ENCODE peak calls at places on chromosome 7, in four cellular contexts. P, X, J and G are unnamed samples.
A peak's percentile ranks its signal among the peaks of the same experiment; 100 is the strongest.

GRCh38 chr7:37198906-37199485 is 249.7 kb downstream of the ELMO1 start:
- DNase-seq in P (peak; percentile 60), X (peak; percentile 81), J (peak; percentile 87), G (peak; percentile 59)

GRCh38 chr7:154912921-154913644 is 89.8 kb downstream of the PAXIP1 start:
- DNase-seq in P (no peak), X (no peak), J (no peak), G (no peak)

GRCh38 chr7:128105228-128106022 is 74.2 kb upstream of the LRRC4 start:
- DNase-seq in P (no peak), X (no peak), J (peak; percentile 66), G (no peak)

GRCh38 chr7:31864646-31865045 is 177.6 kb downstream of the PPP1R17 start:
- DNase-seq in P (no peak), X (no peak), J (no peak), G (no peak)

GRCh38 chr7:522071-522937 is 2.7 kb upstream of the PDGFA start:
- DNase-seq in P (peak; percentile 32), X (peak; percentile 65), J (no peak), G (no peak)

GRCh38 chr7:138396251-138397070 is 63.6 kb upstream of the TRIM24 start:
- DNase-seq in P (no peak), X (peak; percentile 17), J (no peak), G (no peak)

GRCh38 chr7:115676080-115676479 is 354.5 kb downstream of the TFEC start:
- DNase-seq in P (peak; percentile 66), X (peak; percentile 18), J (peak; percentile 70), G (no peak)

GRCh38 chr7:155358066-155358947 is 60.6 kb downstream of the INSIG1 start:
- DNase-seq in P (no peak), X (no peak), J (no peak), G (no peak)

GRCh38 chr7:105649727-105650381 is 68.6 kb upstream of the EFCAB10 start:
- DNase-seq in P (peak; percentile 75), X (no peak), J (peak; percentile 14), G (no peak)

GRCh38 chr7:18624436-18624835 is 128.9 kb downstream of the HDAC9 start:
- DNase-seq in P (no peak), X (no peak), J (no peak), G (no peak)

GRCh38 chr7:5525271-5526189 is 101.9 kb upstream of the TNRC18 start:
- DNase-seq in P (peak; percentile 54), X (peak; percentile 66), J (peak; percentile 82), G (no peak)

GRCh38 chr7:34187908-34188307 is 282.6 kb downstream of the BMPER start:
- DNase-seq in P (peak; percentile 44), X (no peak), J (no peak), G (no peak)

GRCh38 chr7:124310934-124311390 is 278.1 kb upstream of the TMEM229A start:
- DNase-seq in P (peak; percentile 39), X (no peak), J (no peak), G (no peak)

GRCh38 chr7:94182066-94182465 is 177.9 kb upstream of the BET1 start:
- DNase-seq in P (peak; percentile 98), X (no peak), J (no peak), G (no peak)

GRCh38 chr7:127782075-127782474 is 130.1 kb downstream of the SND1 start:
- DNase-seq in P (no peak), X (no peak), J (no peak), G (no peak)

GRCh38 chr7:159130199-159130775 is 14.4 kb downstream of the VIPR2 start:
- DNase-seq in P (no peak), X (no peak), J (no peak), G (no peak)

GRCh38 chr7:1668486-1668931 is 1.6 kb upstream of the ELFN1 start:
- DNase-seq in P (no peak), X (no peak), J (no peak), G (peak; percentile 82)

GRCh38 chr7:52758337-52758736 is 277.1 kb upstream of the POM121L12 start:
- DNase-seq in P (no peak), X (no peak), J (no peak), G (no peak)

GRCh38 chr7:17557305-17557704 is 258.9 kb downstream of the AHR start:
- DNase-seq in P (peak; percentile 21), X (no peak), J (no peak), G (no peak)

GRCh38 chr7:70177166-70177565 is 578.9 kb downstream of the AUTS2 start:
- DNase-seq in P (no peak), X (no peak), J (no peak), G (no peak)

GRCh38 chr7:107213193-107213788 is 44.5 kb downstream of the HBP1 start:
- DNase-seq in P (no peak), X (no peak), J (no peak), G (no peak)

GRCh38 chr7:151469281-151469680 is 29.3 kb upstream of the CRYGN start:
- DNase-seq in P (no peak), X (peak; percentile 69), J (no peak), G (no peak)

GRCh38 chr7:17532861-17533404 is 234.5 kb downstream of the AHR start:
- DNase-seq in P (peak; percentile 94), X (no peak), J (no peak), G (no peak)

GRCh38 chr7:66250711-66251110 is 45.6 kb downstream of the TPST1 start:
- DNase-seq in P (peak; percentile 95), X (no peak), J (no peak), G (no peak)

GRCh38 chr7:69367785-69368184 is 230.5 kb upstream of the AUTS2 start:
- DNase-seq in P (no peak), X (no peak), J (no peak), G (no peak)

DNA sequence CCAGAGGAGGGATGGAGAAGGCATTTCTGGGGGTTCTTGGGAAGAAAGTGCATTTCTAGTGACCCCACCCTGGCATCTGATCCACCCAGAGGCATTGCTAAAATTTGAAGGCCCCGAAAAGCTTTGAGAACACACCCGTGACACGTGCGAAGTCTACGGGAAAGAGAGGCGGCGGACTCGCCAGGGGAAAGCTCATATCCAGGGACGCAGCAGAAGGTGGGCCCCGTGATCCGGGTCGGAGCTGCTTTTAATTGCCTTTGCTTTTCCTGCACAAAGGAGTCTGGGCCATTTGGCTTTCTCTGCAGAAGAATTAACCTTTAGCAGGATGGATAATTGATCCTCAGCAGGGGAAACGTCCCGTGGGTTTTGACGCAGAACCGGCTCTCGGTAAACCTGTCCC is 50.3 kb downstream of the CARD11 start:
- DNase-seq in P (no peak), X (no peak), J (no peak), G (no peak)
- TF ChIP-seq CTCF in P (no peak), X (no peak), J (no peak), G (no peak)

DNA sequence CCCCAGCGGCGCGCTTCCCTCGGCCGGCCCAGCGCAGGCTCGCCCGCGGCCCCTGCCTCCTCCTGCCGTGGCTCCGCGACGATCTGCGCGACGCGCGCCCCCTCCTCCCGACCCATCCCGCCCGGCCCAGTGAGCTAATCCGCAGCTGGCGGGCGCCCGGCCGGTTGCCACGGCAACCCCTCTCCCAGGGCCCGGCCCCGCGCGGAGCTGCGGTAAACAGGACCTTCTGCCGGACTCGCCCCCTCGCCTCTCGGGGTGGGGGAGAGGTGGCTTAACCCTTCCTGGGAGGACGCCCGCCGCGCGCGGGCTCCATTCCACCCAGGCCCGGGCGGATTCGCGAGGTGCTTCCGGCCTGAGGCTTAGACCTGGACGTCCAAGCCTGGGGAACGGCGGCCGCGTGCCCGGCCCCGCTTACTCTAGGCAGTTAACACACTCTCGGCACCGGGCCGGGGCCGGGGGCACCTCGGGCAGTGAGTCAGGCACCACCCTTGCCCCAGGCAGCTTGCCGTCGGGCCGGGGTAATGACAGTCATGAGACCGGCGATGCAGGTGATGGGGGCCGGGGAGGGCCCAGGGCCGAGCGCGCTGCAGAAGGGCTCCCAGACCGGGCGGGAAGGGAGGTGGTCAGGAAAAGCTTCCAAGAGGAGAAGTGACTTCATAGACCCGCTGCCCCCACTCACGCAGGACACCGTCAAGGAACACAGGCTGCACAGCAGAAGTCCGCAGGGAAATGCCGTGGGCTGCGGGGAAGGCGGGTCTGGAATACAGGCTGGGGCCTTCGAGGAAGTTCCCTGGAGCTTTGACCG is at the start of gene DENND2A:
- DNase-seq in P (peak; percentile 76), X (peak; percentile 57), J (peak; percentile 93), G (peak; percentile 93)
- TF ChIP-seq POLR2A in P (peak; percentile 61), X (no peak), J (no peak), G (no peak)

GRCh38 chr7:9778367-9778766 is 1195.3 kb upstream of the PHF14 start:
- DNase-seq in P (no peak), X (no peak), J (no peak), G (no peak)

GRCh38 chr7:9776900-9777299 is 1196.8 kb upstream of the PHF14 start:
- DNase-seq in P (no peak), X (no peak), J (no peak), G (no peak)
- TF ChIP-seq CTCF in P (no peak), X (no peak), J (no peak), G (no peak)

GRCh38 chr7:142188846-142189245 is 69.0 kb downstream of the PRSS58 start:
- DNase-seq in P (no peak), X (no peak), J (no peak), G (no peak)

GRCh38 chr7:142185069-142185468 is 72.8 kb downstream of the PRSS58 start:
- DNase-seq in P (no peak), X (no peak), J (no peak), G (no peak)

DNA sequence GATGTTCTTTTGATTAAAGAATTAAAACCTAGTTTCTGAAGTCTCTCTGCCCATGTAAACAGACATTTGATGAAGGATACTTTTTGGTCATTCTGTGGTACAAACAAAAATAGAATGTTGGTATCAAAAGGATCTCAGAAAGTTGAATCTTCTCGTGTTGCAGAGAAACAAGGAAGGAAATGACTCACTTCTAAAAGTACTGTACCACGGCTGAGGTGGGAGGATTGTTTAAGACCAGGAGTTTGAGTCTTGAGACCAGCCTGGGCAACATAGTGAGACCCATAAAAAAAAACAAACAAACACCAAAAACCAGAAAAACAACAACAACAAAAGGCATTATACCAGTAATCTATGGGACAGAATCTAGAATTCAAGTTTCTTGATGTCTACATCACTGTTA is 69.7 kb downstream of the PRSS58 start:
- DNase-seq in P (no peak), X (no peak), J (no peak), G (no peak)
- TF ChIP-seq POLR2A in P (no peak), X (no peak), J (no peak), G (no peak)

DNA sequence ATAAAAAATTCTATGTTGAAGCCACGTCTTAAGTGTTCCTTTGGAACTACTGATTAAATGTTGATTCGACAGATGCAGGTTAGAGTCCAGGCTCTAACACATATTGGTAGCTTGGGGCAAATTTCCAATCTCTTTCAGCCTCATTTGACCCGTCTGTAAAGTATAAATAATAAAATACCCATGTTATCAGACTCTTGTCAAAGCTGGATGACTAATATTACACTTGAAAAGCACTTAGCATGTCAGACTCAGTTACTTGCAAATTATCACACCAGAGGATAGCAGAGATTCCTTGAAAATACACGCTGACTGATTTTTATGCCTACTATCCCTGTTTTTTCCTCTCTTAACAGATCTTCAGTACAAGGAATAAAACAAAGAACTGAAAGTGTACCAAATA is 18.1 kb upstream of the MACC1 start:
- DNase-seq in P (no peak), X (no peak), J (no peak), G (no peak)
- TF ChIP-seq CTCF in P (no peak), X (no peak), J (no peak), G (no peak)

GRCh38 chr7:28662236-28662635 is 249.9 kb downstream of the CREB5 start:
- DNase-seq in P (no peak), X (no peak), J (no peak), G (no peak)
- TF ChIP-seq POLR2A in P (no peak), X (no peak), J (no peak), G (no peak)

GRCh38 chr7:117312593-117312992 is 10.3 kb downstream of the WNT2 start:
- DNase-seq in P (peak; percentile 13), X (no peak), J (no peak), G (no peak)
- TF ChIP-seq CTCF in P (peak; percentile 48), X (no peak), J (no peak), G (no peak)

GRCh38 chr7:100852048-100852872 is at the start of gene SLC12A9:
- DNase-seq in P (peak; percentile 85), X (peak; percentile 93), J (peak; percentile 95), G (peak; percentile 86)
- TF ChIP-seq POLR2A in P (peak; percentile 18), X (peak; percentile 53), J (no peak), G (no peak)